ENCODE peak calls at places on chromosome 6, in seven cellular contexts. F is adrenal gland; P is astrocyte of the cerebellum; J is uterus; Z is B cell; B is cardiac muscle cell; G is CD8-positive, alpha-beta T cell. X is an unnamed sample.

GRCh38 chr6:20569000-20569610 is 34.8 kb downstream of the CDKAL1 start:
- DNase-seq in F (no peak), P (no peak), J (no peak), B (no peak), G (no peak), Z (no peak), X (no peak)

GRCh38 chr6:108655840-108656650 is 95.3 kb downstream of the FOXO3 start:
- DNase-seq in P (peak; percentile 48), J (peak; percentile 66), Z (no peak), B (peak; percentile 90), F (no peak), G (no peak), X (no peak)

GRCh38 chr6:163149535-163149848 is 265.0 kb upstream of the QKI start:
- DNase-seq in P (no peak), G (no peak), B (no peak), F (no peak), Z (no peak), J (no peak), X (no peak)

GRCh38 chr6:85640806-85641205 is 1.9 kb downstream of the SYNCRIP start:
- DNase-seq in J (no peak), P (no peak), F (no peak), Z (no peak), G (no peak), B (no peak), X (no peak)

GRCh38 chr6:136790411-136791295 is 1.6 kb downstream of the MAP3K5 start:
- DNase-seq in F (no peak), B (no peak), G (no peak), P (no peak), J (no peak), Z (no peak), X (no peak)

GRCh38 chr6:168611691-168612090 is 170.7 kb downstream of the SMOC2 start:
- DNase-seq in B (no peak), P (no peak), G (no peak), J (no peak), F (no peak), Z (no peak), X (no peak)

GRCh38 chr6:153096031-153096430 is 35.1 kb downstream of the RGS17 start:
- DNase-seq in Z (no peak), J (no peak), G (no peak), F (no peak), P (no peak), B (no peak), X (no peak)

GRCh38 chr6:56270812-56271441 is 23.5 kb upstream of the COL21A1 start:
- DNase-seq in F (no peak), Z (no peak), P (no peak), G (no peak), B (no peak), J (no peak), X (no peak)

GRCh38 chr6:77264970-77265369 is 198.3 kb downstream of the HTR1B start:
- DNase-seq in Z (no peak), P (no peak), J (no peak), G (no peak), F (no peak), B (no peak), X (no peak)

GRCh38 chr6:108608453-108609275 is 47.9 kb downstream of the FOXO3 start:
- DNase-seq in G (no peak), J (no peak), P (peak; percentile 33), B (no peak), Z (no peak), F (no peak), X (no peak)

GRCh38 chr6:130158061-130158460 is 64.7 kb downstream of the SAMD3 start:
- DNase-seq in B (peak; percentile 30), Z (no peak), J (no peak), P (peak; percentile 32), F (no peak), G (no peak), X (no peak)

GRCh38 chr6:114342086-114342825 is 567 bp downstream of the HS3ST5 start:
- DNase-seq in J (no peak), Z (no peak), F (no peak), P (no peak), B (peak; percentile 16), G (no peak), X (peak; percentile 34)

GRCh38 chr6:10310826-10311225 is 104.0 kb downstream of the TFAP2A start:
- DNase-seq in P (no peak), F (no peak), G (no peak), J (no peak), B (no peak), Z (no peak), X (no peak)

GRCh38 chr6:81246200-81246599 is 506.3 kb downstream of the TENT5A start:
- DNase-seq in P (no peak), G (no peak), Z (no peak), B (no peak), J (no peak), F (no peak), X (no peak)

GRCh38 chr6:137717074-137718073 is 149.7 kb upstream of the TNFAIP3 start:
- DNase-seq in B (no peak), P (no peak), G (peak; percentile 57), Z (no peak), J (no peak), F (no peak), X (no peak)

GRCh38 chr6:3697609-3698008 is 53.9 kb downstream of the PXDC1 start:
- DNase-seq in G (no peak), P (peak; percentile 94), B (peak; percentile 95), F (no peak), J (no peak), Z (no peak), X (no peak)

GRCh38 chr6:50791900-50792508 is 26.7 kb upstream of the TFAP2B start:
- DNase-seq in Z (no peak), J (no peak), F (no peak), P (no peak), B (peak; percentile 46), G (no peak), X (peak; percentile 28)

GRCh38 chr6:140485740-140486467 is 1111.5 kb upstream of the CITED2 start:
- DNase-seq in F (peak; percentile 65), G (no peak), B (peak; percentile 91), Z (no peak), P (peak; percentile 43), J (peak; percentile 56), X (no peak)

GRCh38 chr6:20440291-20440690 is 38.6 kb downstream of the E2F3 start:
- DNase-seq in G (no peak), Z (no peak), B (peak; percentile 40), P (no peak), J (no peak), F (no peak), X (no peak)

GRCh38 chr6:15474196-15474595 is 188.6 kb downstream of the DTNBP1 start:
- DNase-seq in B (peak; percentile 66), Z (no peak), J (no peak), P (no peak), F (no peak), G (no peak), X (no peak)

GRCh38 chr6:168563656-168564055 is 122.7 kb downstream of the SMOC2 start:
- DNase-seq in J (no peak), P (no peak), G (no peak), F (no peak), B (no peak), Z (no peak), X (no peak)

GRCh38 chr6:40344566-40345185 is 242.5 kb downstream of the LRFN2 start:
- DNase-seq in B (no peak), P (no peak), Z (no peak), J (no peak), F (peak; percentile 38), G (no peak), X (no peak)

GRCh38 chr6:94645191-94645590 is 932.1 kb upstream of the MANEA start:
- DNase-seq in Z (no peak), F (no peak), P (no peak), G (no peak), B (no peak), J (no peak), X (no peak)

GRCh38 chr6:145071836-145072235 is 663.5 kb downstream of the EPM2A start:
- DNase-seq in F (no peak), Z (no peak), G (no peak), J (no peak), P (peak; percentile 16), B (no peak), X (no peak)

GRCh38 chr6:121944361-121944760 is 455.1 kb upstream of the HSF2 start:
- DNase-seq in Z (no peak), P (peak; percentile 66), J (no peak), B (peak; percentile 6), G (no peak), F (no peak), X (no peak)

GRCh38 chr6:30319146-30319835 is 7.4 kb upstream of the TRIM39 start:
- DNase-seq in J (no peak), Z (no peak), G (no peak), F (no peak), B (no peak), P (no peak), X (no peak)

GRCh38 chr6:129638055-129639019 is 71.6 kb downstream of the ARHGAP18 start:
- DNase-seq in F (peak; percentile 73), J (no peak), P (peak; percentile 51), G (no peak), B (peak; percentile 91), Z (no peak), X (no peak)

GRCh38 chr6:160991411-160992322 is at the start of gene MAP3K4:
- DNase-seq in B (peak; percentile 89), F (peak; percentile 83), Z (peak; percentile 92), P (no peak), J (peak; percentile 63), G (peak; percentile 74), X (peak; percentile 86)

GRCh38 chr6:83183082-83183828 is 9.8 kb downstream of the PGM3 start:
- DNase-seq in G (no peak), P (no peak), J (no peak), Z (no peak), B (peak; percentile 97), F (no peak), X (no peak)

DNA sequence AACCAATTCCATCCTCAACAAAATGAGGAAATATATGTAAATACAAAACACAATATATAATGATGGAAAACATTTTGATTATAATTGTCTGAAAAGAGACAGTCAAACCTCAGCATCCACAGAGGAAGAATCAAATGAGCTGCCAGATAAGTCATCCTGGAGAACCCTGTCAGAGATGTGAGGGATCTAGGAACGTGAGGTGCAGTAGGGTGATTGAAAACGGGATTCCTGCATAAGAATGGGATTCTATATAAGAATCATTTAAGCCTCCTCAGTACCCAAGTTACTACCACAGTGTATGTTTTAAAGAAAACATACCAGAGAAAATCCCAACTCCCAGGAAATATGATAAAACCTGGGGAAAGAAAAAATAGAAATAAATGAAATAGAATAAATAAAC is 690.5 kb downstream of the FRK start:
- DNase-seq in G (no peak), P (no peak), B (no peak), Z (no peak), F (no peak), J (no peak), X (no peak)
- TF ChIP-seq CTCF in G (no peak), P (no peak), B (no peak), Z (no peak), F (no peak), J (no peak), X (no peak)

GRCh38 chr6:131949909-131950766 is 1.0 kb downstream of the CCN2 start:
- DNase-seq in B (peak; percentile 96), Z (peak; percentile 63), G (no peak), F (peak; percentile 84), P (peak; percentile 87), J (peak; percentile 87), X (peak; percentile 69)
- TF ChIP-seq CTCF in B (peak; percentile 47), Z (peak; percentile 33), G (no peak), F (peak; percentile 39), P (peak; percentile 47), J (peak; percentile 67), X (peak; percentile 17)

GRCh38 chr6:134064461-134064860 is 12.0 kb upstream of the SLC2A12 start:
- DNase-seq in J (no peak), G (no peak), P (no peak), Z (no peak), B (no peak), F (no peak), X (no peak)
- TF ChIP-seq CTCF in J (no peak), G (no peak), P (no peak), Z (no peak), B (no peak), F (no peak), X (no peak)

GRCh38 chr6:110885526-110885925 is 10.9 kb downstream of the AMD1 start:
- DNase-seq in G (no peak), B (no peak), P (no peak), F (no peak), Z (no peak), J (no peak), X (no peak)
- TF ChIP-seq CTCF in G (no peak), B (no peak), P (no peak), F (no peak), Z (no peak), J (no peak), X (no peak)

X was measured in GM13976.